ENCODE peak calls at places on chromosomes 12 and 14, in five cellular contexts. C is NCI-H460; P is activated T-helper 1 cell treated with anti-CD3 and anti-CD28 coated beads, Interleukin-2, amount 50 U/mL, for 16 hours; I is posterior cingulate gyrus; J is smooth muscle cell of the brain vasculature. G is an unnamed sample.

GRCh38 chr12:4909397-4909733 is 340 bp upstream of the KCNA1 start:
- DNase-seq in C (no peak), P (no peak), I (peak; percentile 23), J (no peak), G (peak; percentile 83)

GRCh38 chr14:87497301-87497700 is 495.7 kb downstream of the GALC start:
- DNase-seq in C (no peak), P (no peak), I (peak; percentile 23), J (no peak), G (no peak)

GRCh38 chr12:1500095-1500801 is 94.1 kb downstream of the FBXL14 start:
- DNase-seq in C (peak; percentile 99), P (no peak), I (no peak), J (no peak), G (no peak)

GRCh38 chr12:116319316-116319715 is 41.8 kb upstream of the MED13L start:
- DNase-seq in C (no peak), P (no peak), I (no peak), J (no peak), G (no peak)

GRCh38 chr14:100393362-100393761 is 70.2 kb downstream of the SLC25A47 start:
- DNase-seq in C (no peak), P (no peak), I (no peak), J (no peak), G (peak; percentile 16)

GRCh38 chr14:104283197-104284106 is 145.1 kb downstream of the KIF26A start:
- DNase-seq in C (no peak), P (no peak), I (peak; percentile 4), J (no peak), G (peak; percentile 81)

GRCh38 chr14:105315941-105316562 is 1.5 kb downstream of the PACS2 start:
- DNase-seq in C (no peak), P (no peak), I (no peak), J (no peak), G (no peak)

GRCh38 chr12:51972849-51973273 is 21.4 kb downstream of the ACVR1B start:
- DNase-seq in C (no peak), P (no peak), I (peak; percentile 30), J (no peak), G (no peak)

GRCh38 chr12:4388662-4389061 is 9.2 kb upstream of the FGF23 start:
- DNase-seq in C (no peak), P (no peak), I (no peak), J (no peak), G (no peak)

G was measured in NCI-H1417.